ENCODE peak calls at places on chromosomes 13 and 19, in five cellular contexts. J is stimulated activated CD4-positive, alpha-beta T cell treated with anti-CD3 and anti-CD28 coated beads, Interleukin-15, amount 100 ng/mL, for 24 hours; C is T-helper 2 cell; G is GM23248; H is stimulated activated CD8-positive, alpha-beta memory T cell treated with anti-CD3 and anti-CD28 coated beads, Interleukin-4, amount 100 ng/mL, for 24 hours. Y is an unnamed sample.

GRCh38 chr13:27257648-27258253 is 6.4 kb downstream of the RPL21 start:
- DNase-seq in J (no peak), C (no peak), G (no peak), H (no peak), Y (no peak)

GRCh38 chr13:97468331-97468730 is 34.4 kb downstream of the RAP2A start:
- DNase-seq in J (no peak), C (no peak), G (peak), H (no peak), Y (no peak)

GRCh38 chr19:41668315-41668714 is 19.8 kb downstream of the CEACAM7 start:
- DNase-seq in J (no peak), C (no peak), G (no peak), H (no peak), Y (no peak)

GRCh38 chr19:51702103-51702753 is 9.1 kb downstream of the SPACA6 start:
- DNase-seq in J (peak), C (peak), G (peak), H (no peak), Y (peak)

GRCh38 chr13:99947666-99948065 is 23.9 kb downstream of the ZIC5 start:
- DNase-seq in J (no peak), C (no peak), G (no peak), H (no peak), Y (no peak)

GRCh38 chr13:80109313-80109712 is 231.6 kb downstream of the SPRY2 start:
- DNase-seq in J (no peak), C (no peak), G (peak), H (no peak), Y (no peak)

GRCh38 chr13:23788459-23788858 is 100.7 kb downstream of the MIPEP start:
- DNase-seq in J (no peak), C (no peak), G (no peak), H (no peak), Y (no peak)

GRCh38 chr13:94917814-94918213 is 205.5 kb upstream of the SOX21 start:
- DNase-seq in J (no peak), C (no peak), G (no peak), H (no peak), Y (no peak)

GRCh38 chr13:83773961-83774360 is 108.3 kb downstream of the SLITRK1 start:
- DNase-seq in J (no peak), C (no peak), G (peak), H (no peak), Y (no peak)

GRCh38 chr19:41930926-41931592 is 2.8 kb upstream of the ERFL start:
- DNase-seq in J (no peak), C (no peak), G (peak), H (no peak), Y (no peak)

GRCh38 chr19:18896421-18896841 is 473 bp upstream of the CERS1 start:
- DNase-seq in J (peak), C (no peak), G (peak), H (no peak), Y (no peak)

GRCh38 chr19:48970923-48971395 is 5.8 kb downstream of the FTL start:
- DNase-seq in J (peak), C (peak), G (peak), H (peak), Y (peak)

GRCh38 chr13:27353166-27353583 is 71.2 kb upstream of the GTF3A start:
- DNase-seq in J (peak), C (no peak), G (peak), H (no peak), Y (no peak)

GRCh38 chr13:74219571-74219970 is 85.4 kb upstream of the KLF12 start:
- DNase-seq in J (no peak), C (no peak), G (no peak), H (no peak), Y (no peak)

GRCh38 chr19:43789029-43789428 is 8.3 kb upstream of the KCNN4 start:
- DNase-seq in J (no peak), C (no peak), G (peak), H (no peak), Y (no peak)

GRCh38 chr19:3608750-3609322 is 2.2 kb upstream of the TBXA2R start:
- DNase-seq in J (no peak), C (no peak), G (no peak), H (no peak), Y (no peak)

GRCh38 chr13:94269557-94269956 is 209.9 kb downstream of the DCT start:
- DNase-seq in J (no peak), C (no peak), G (no peak), H (no peak), Y (no peak)

GRCh38 chr19:10113964-10114650 is 2.6 kb downstream of the P2RY11 start:
- DNase-seq in J (peak), C (no peak), G (peak), H (no peak), Y (no peak)

GRCh38 chr19:51131780-51132680 is 7.3 kb downstream of the SIGLEC9 start:
- DNase-seq in J (peak), C (no peak), G (peak), H (no peak), Y (no peak)

GRCh38 chr13:30376426-30377311 is 45.6 kb upstream of the UBE2L5 start:
- DNase-seq in J (peak), C (peak), G (no peak), H (peak), Y (peak)

GRCh38 chr13:42593719-42594012 is 19.7 kb downstream of the TNFSF11 start:
- DNase-seq in J (no peak), C (no peak), G (no peak), H (no peak), Y (no peak)

GRCh38 chr19:19324059-19324755 is 3.6 kb downstream of the MAU2 start:
- DNase-seq in J (no peak), C (no peak), G (no peak), H (no peak), Y (no peak)

GRCh38 chr13:45474584-45475454 is 10.1 kb downstream of the COG3 start:
- DNase-seq in J (peak), C (no peak), G (no peak), H (no peak), Y (no peak)

GRCh38 chr13:28468520-28468915 is 26.4 kb downstream of the FLT1 start:
- DNase-seq in J (no peak), C (no peak), G (no peak), H (no peak), Y (no peak)

GRCh38 chr13:46947425-46948191 is 50.8 kb upstream of the HTR2A start:
- DNase-seq in J (no peak), C (no peak), G (no peak), H (no peak), Y (no peak)

GRCh38 chr13:106649495-106649894 is 81.6 kb upstream of the ARGLU1 start:
- DNase-seq in J (no peak), C (no peak), G (peak), H (no peak), Y (no peak)

GRCh38 chr13:104043184-104043583 is 977.0 kb upstream of the SLC10A2 start:
- DNase-seq in J (no peak), C (no peak), G (no peak), H (no peak), Y (no peak)

GRCh38 chr13:79767126-79767525 is 286.2 kb downstream of the NDFIP2 start:
- DNase-seq in J (no peak), C (no peak), G (no peak), H (no peak), Y (no peak)

GRCh38 chr13:23790591-23791170 is 98.5 kb downstream of the MIPEP start:
- DNase-seq in J (no peak), C (no peak), G (peak), H (no peak), Y (no peak)

GRCh38 chr19:33998739-33999345 is 173.5 kb upstream of the LSM14A start:
- DNase-seq in J (no peak), C (no peak), G (peak), H (no peak), Y (no peak)

GRCh38 chr13:90717451-90717936 is 630.0 kb upstream of the MIR17HG start:
- DNase-seq in J (no peak), C (no peak), G (peak), H (no peak), Y (no peak)

Y was measured in activated B cell treated with CpG ODN at 0.5 μM for 24 hours.